ENCODE peak calls at places on chromosome 15, in nine cellular contexts. One of them, this sample, is unnamed.

GRCh38 chr15:39102431-39102830 is 478.4 kb upstream of the THBS1 start:
- DNase-seq in Calu3: no peak
- DNase-seq in mesothelial cell of epicardium: no peak
- DNase-seq in fibroblast of mammary gland: no peak
- DNase-seq in HCT116: no peak
- DNase-seq in A549: no peak
- DNase-seq in AG04449: no peak
- DNase-seq in left lung: no peak
- DNase-seq in GM20000: no peak
- DNase-seq in this sample: no peak

GRCh38 chr15:81006124-81006523 is 5.4 kb downstream of the TLNRD1 start:
- DNase-seq in HCT116: no peak
- DNase-seq in mesothelial cell of epicardium: no peak
- DNase-seq in AG04449: no peak
- DNase-seq in fibroblast of mammary gland: no peak
- DNase-seq in GM20000: no peak
- DNase-seq in left lung: no peak
- DNase-seq in A549: no peak
- DNase-seq in Calu3: no peak
- DNase-seq in this sample: no peak

GRCh38 chr15:39685999-39686613 is 96.5 kb downstream of the FSIP1 start:
- DNase-seq in A549: peak
- DNase-seq in Calu3: peak
- DNase-seq in AG04449: no peak
- DNase-seq in left lung: no peak
- DNase-seq in GM20000: peak
- DNase-seq in mesothelial cell of epicardium: no peak
- DNase-seq in HCT116: peak
- DNase-seq in fibroblast of mammary gland: peak
- DNase-seq in this sample: peak

GRCh38 chr15:40046721-40047412 is 7.9 kb upstream of the SRP14 start:
- DNase-seq in Calu3: no peak
- DNase-seq in A549: peak
- DNase-seq in left lung: no peak
- DNase-seq in HCT116: no peak
- DNase-seq in mesothelial cell of epicardium: no peak
- DNase-seq in AG04449: no peak
- DNase-seq in fibroblast of mammary gland: peak
- DNase-seq in GM20000: no peak
- DNase-seq in this sample: no peak

GRCh38 chr15:77653832-77654480 is 21.2 kb upstream of the LINGO1 start:
- DNase-seq in Calu3: no peak
- DNase-seq in HCT116: no peak
- DNase-seq in mesothelial cell of epicardium: no peak
- DNase-seq in left lung: no peak
- DNase-seq in A549: no peak
- DNase-seq in AG04449: no peak
- DNase-seq in fibroblast of mammary gland: no peak
- DNase-seq in GM20000: no peak
- DNase-seq in this sample: no peak

GRCh38 chr15:73688455-73688854 is 4.3 kb downstream of the CD276 start:
- DNase-seq in AG04449: no peak
- DNase-seq in HCT116: no peak
- DNase-seq in GM20000: no peak
- DNase-seq in A549: no peak
- DNase-seq in fibroblast of mammary gland: peak
- DNase-seq in Calu3: no peak
- DNase-seq in left lung: no peak
- DNase-seq in mesothelial cell of epicardium: no peak
- DNase-seq in this sample: no peak

GRCh38 chr15:75112848-75113492 is 88.7 kb upstream of the C15orf39 start:
- DNase-seq in GM20000: peak
- DNase-seq in left lung: no peak
- DNase-seq in mesothelial cell of epicardium: no peak
- DNase-seq in Calu3: no peak
- DNase-seq in AG04449: no peak
- DNase-seq in HCT116: no peak
- DNase-seq in fibroblast of mammary gland: no peak
- DNase-seq in A549: no peak
- DNase-seq in this sample: no peak

GRCh38 chr15:78570710-78571109 is 5.4 kb downstream of the CHRNA5 start:
- DNase-seq in left lung: no peak
- DNase-seq in GM20000: no peak
- DNase-seq in AG04449: no peak
- DNase-seq in fibroblast of mammary gland: no peak
- DNase-seq in Calu3: no peak
- DNase-seq in mesothelial cell of epicardium: no peak
- DNase-seq in A549: no peak
- DNase-seq in HCT116: no peak
- DNase-seq in this sample: no peak

GRCh38 chr15:44501768-44502366 is 35.1 kb upstream of the EIF3J start:
- DNase-seq in HCT116: peak
- DNase-seq in mesothelial cell of epicardium: no peak
- DNase-seq in AG04449: peak
- DNase-seq in Calu3: no peak
- DNase-seq in A549: peak
- DNase-seq in fibroblast of mammary gland: peak
- DNase-seq in GM20000: peak
- DNase-seq in left lung: no peak
- DNase-seq in this sample: peak

GRCh38 chr15:81182031-81182745 is 14.5 kb upstream of the IL16 start:
- DNase-seq in left lung: no peak
- DNase-seq in AG04449: no peak
- DNase-seq in A549: no peak
- DNase-seq in mesothelial cell of epicardium: no peak
- DNase-seq in GM20000: no peak
- DNase-seq in fibroblast of mammary gland: peak
- DNase-seq in HCT116: no peak
- DNase-seq in Calu3: no peak
- DNase-seq in this sample: no peak

GRCh38 chr15:66685638-66686150 is 16.3 kb upstream of the SMAD6 start:
- DNase-seq in mesothelial cell of epicardium: no peak
- DNase-seq in fibroblast of mammary gland: peak
- DNase-seq in AG04449: no peak
- DNase-seq in left lung: no peak
- DNase-seq in A549: no peak
- DNase-seq in GM20000: no peak
- DNase-seq in HCT116: no peak
- DNase-seq in Calu3: no peak
- DNase-seq in this sample: no peak

GRCh38 chr15:75170711-75171341 is 30.9 kb upstream of the C15orf39 start:
- DNase-seq in AG04449: no peak
- DNase-seq in A549: no peak
- DNase-seq in left lung: no peak
- DNase-seq in fibroblast of mammary gland: no peak
- DNase-seq in Calu3: peak
- DNase-seq in mesothelial cell of epicardium: no peak
- DNase-seq in HCT116: no peak
- DNase-seq in GM20000: no peak
- DNase-seq in this sample: no peak

DNA sequence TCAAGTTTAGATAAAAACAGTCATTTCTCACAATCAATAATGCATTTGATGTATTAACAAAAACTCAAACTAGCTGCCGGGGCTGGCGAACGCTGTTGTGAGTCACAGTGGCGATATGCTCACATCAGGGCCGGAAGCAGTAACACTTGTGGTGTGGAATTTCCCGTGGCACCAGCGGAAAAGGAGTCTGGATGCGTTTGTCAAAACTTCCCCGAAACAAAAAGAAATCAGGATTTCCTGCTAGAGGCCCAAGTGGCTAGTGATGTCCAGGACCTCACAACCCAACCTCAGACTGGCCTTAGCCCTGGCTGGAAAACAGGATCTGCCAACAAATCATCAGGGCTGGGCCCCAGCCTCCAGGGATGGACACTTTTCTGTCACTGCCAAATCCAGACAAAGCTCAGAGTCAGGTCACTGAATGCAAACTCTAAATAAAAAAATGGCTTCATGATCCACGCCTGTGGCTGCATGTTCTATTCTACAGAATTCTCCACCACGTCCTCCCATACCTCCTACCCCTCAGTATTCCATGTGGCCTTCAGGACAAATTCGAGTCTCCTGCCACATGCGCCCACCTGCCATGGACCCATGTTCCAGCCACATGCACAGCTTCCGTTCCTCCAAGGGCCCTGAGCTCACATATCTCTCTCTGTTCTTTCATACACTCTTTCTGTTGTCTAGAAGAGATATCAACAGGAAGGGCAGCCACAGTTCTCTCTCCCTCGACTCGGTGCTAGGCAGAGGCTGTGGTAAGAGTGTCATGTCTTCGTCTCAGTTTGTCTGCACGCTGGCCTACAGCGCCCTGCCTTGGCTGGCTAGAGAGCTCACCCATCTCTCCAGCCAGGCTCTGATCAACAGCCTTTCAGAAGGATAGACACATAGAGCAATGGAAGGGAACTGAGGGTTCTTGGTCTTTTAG is 35.4 kb downstream of the EHD4 start:
- DNase-seq in mesothelial cell of epicardium: no peak
- DNase-seq in GM20000: peak
- DNase-seq in AG04449: no peak
- DNase-seq in left lung: no peak
- DNase-seq in Calu3: no peak
- DNase-seq in fibroblast of mammary gland: no peak
- DNase-seq in A549: no peak
- DNase-seq in HCT116: no peak
- DNase-seq in this sample: no peak
- TF ChIP-seq CTCF in mesothelial cell of epicardium: no peak
- TF ChIP-seq CTCF in GM20000: peak
- TF ChIP-seq CTCF in AG04449: no peak
- TF ChIP-seq CTCF in left lung: no peak
- TF ChIP-seq CTCF in Calu3: no peak
- TF ChIP-seq CTCF in fibroblast of mammary gland: no peak
- TF ChIP-seq CTCF in A549: no peak
- TF ChIP-seq CTCF in HCT116: no peak
- TF ChIP-seq CTCF in this sample: no peak

GRCh38 chr15:52161406-52161966 is 29.7 kb downstream of the GNB5 start:
- DNase-seq in left lung: no peak
- DNase-seq in GM20000: no peak
- DNase-seq in A549: no peak
- DNase-seq in AG04449: no peak
- DNase-seq in Calu3: no peak
- DNase-seq in fibroblast of mammary gland: no peak
- DNase-seq in HCT116: no peak
- DNase-seq in mesothelial cell of epicardium: no peak
- DNase-seq in this sample: no peak

GRCh38 chr15:52162876-52163275 is 28.3 kb downstream of the GNB5 start:
- DNase-seq in AG04449: no peak
- DNase-seq in Calu3: no peak
- DNase-seq in A549: no peak
- DNase-seq in fibroblast of mammary gland: no peak
- DNase-seq in mesothelial cell of epicardium: no peak
- DNase-seq in left lung: no peak
- DNase-seq in GM20000: no peak
- DNase-seq in HCT116: no peak
- DNase-seq in this sample: no peak

GRCh38 chr15:52162260-52162659 is 28.9 kb downstream of the GNB5 start:
- DNase-seq in AG04449: peak
- DNase-seq in GM20000: no peak
- DNase-seq in left lung: no peak
- DNase-seq in fibroblast of mammary gland: no peak
- DNase-seq in HCT116: no peak
- DNase-seq in Calu3: no peak
- DNase-seq in mesothelial cell of epicardium: no peak
- DNase-seq in A549: no peak
- DNase-seq in this sample: no peak

GRCh38 chr15:52164631-52165265 is 26.4 kb downstream of the GNB5 start:
- DNase-seq in left lung: no peak
- DNase-seq in A549: no peak
- DNase-seq in HCT116: no peak
- DNase-seq in AG04449: no peak
- DNase-seq in Calu3: no peak
- DNase-seq in mesothelial cell of epicardium: no peak
- DNase-seq in GM20000: no peak
- DNase-seq in fibroblast of mammary gland: no peak
- DNase-seq in this sample: no peak

GRCh38 chr15:52163321-52164190 is 27.6 kb downstream of the GNB5 start:
- DNase-seq in fibroblast of mammary gland: no peak
- DNase-seq in mesothelial cell of epicardium: no peak
- DNase-seq in A549: no peak
- DNase-seq in HCT116: no peak
- DNase-seq in left lung: no peak
- DNase-seq in AG04449: no peak
- DNase-seq in Calu3: no peak
- DNase-seq in GM20000: no peak
- DNase-seq in this sample: no peak
- TF ChIP-seq CTCF in fibroblast of mammary gland: peak
- TF ChIP-seq CTCF in mesothelial cell of epicardium: peak
- TF ChIP-seq CTCF in A549: peak
- TF ChIP-seq CTCF in HCT116: peak
- TF ChIP-seq CTCF in left lung: no peak
- TF ChIP-seq CTCF in AG04449: no peak
- TF ChIP-seq CTCF in Calu3: no peak
- TF ChIP-seq CTCF in GM20000: peak
- TF ChIP-seq CTCF in this sample: peak

GRCh38 chr15:27059610-27060202 is 88.7 kb downstream of the GABRG3 start:
- DNase-seq in AG04449: no peak
- DNase-seq in mesothelial cell of epicardium: peak
- DNase-seq in GM20000: peak
- DNase-seq in left lung: no peak
- DNase-seq in HCT116: peak
- DNase-seq in Calu3: peak
- DNase-seq in A549: peak
- DNase-seq in fibroblast of mammary gland: peak
- DNase-seq in this sample: peak
- TF ChIP-seq CTCF in AG04449: peak
- TF ChIP-seq CTCF in mesothelial cell of epicardium: peak
- TF ChIP-seq CTCF in GM20000: no peak
- TF ChIP-seq CTCF in left lung: peak
- TF ChIP-seq CTCF in HCT116: no peak
- TF ChIP-seq CTCF in Calu3: no peak
- TF ChIP-seq CTCF in A549: peak
- TF ChIP-seq CTCF in fibroblast of mammary gland: peak
- TF ChIP-seq CTCF in this sample: peak

GRCh38 chr15:42721016-42721415 is 15.9 kb downstream of the CDAN1 start:
- DNase-seq in fibroblast of mammary gland: no peak
- DNase-seq in Calu3: no peak
- DNase-seq in AG04449: no peak
- DNase-seq in left lung: no peak
- DNase-seq in A549: no peak
- DNase-seq in HCT116: no peak
- DNase-seq in mesothelial cell of epicardium: no peak
- DNase-seq in GM20000: no peak
- DNase-seq in this sample: no peak

GRCh38 chr15:42724276-42724675 is 12.7 kb downstream of the CDAN1 start:
- DNase-seq in GM20000: no peak
- DNase-seq in HCT116: no peak
- DNase-seq in left lung: no peak
- DNase-seq in A549: no peak
- DNase-seq in mesothelial cell of epicardium: no peak
- DNase-seq in Calu3: no peak
- DNase-seq in fibroblast of mammary gland: no peak
- DNase-seq in AG04449: no peak
- DNase-seq in this sample: no peak

GRCh38 chr15:42720071-42720470 is 16.9 kb downstream of the CDAN1 start:
- DNase-seq in AG04449: no peak
- DNase-seq in Calu3: no peak
- DNase-seq in fibroblast of mammary gland: no peak
- DNase-seq in HCT116: no peak
- DNase-seq in left lung: no peak
- DNase-seq in mesothelial cell of epicardium: no peak
- DNase-seq in A549: no peak
- DNase-seq in GM20000: no peak
- DNase-seq in this sample: no peak

GRCh38 chr15:42725331-42725903 is 11.5 kb downstream of the CDAN1 start:
- DNase-seq in GM20000: no peak
- DNase-seq in mesothelial cell of epicardium: no peak
- DNase-seq in HCT116: no peak
- DNase-seq in Calu3: no peak
- DNase-seq in fibroblast of mammary gland: peak
- DNase-seq in A549: no peak
- DNase-seq in left lung: no peak
- DNase-seq in AG04449: no peak
- DNase-seq in this sample: no peak

GRCh38 chr15:42723068-42723467 is 13.9 kb downstream of the CDAN1 start:
- DNase-seq in AG04449: no peak
- DNase-seq in mesothelial cell of epicardium: no peak
- DNase-seq in left lung: no peak
- DNase-seq in HCT116: no peak
- DNase-seq in A549: no peak
- DNase-seq in fibroblast of mammary gland: peak
- DNase-seq in GM20000: no peak
- DNase-seq in Calu3: no peak
- DNase-seq in this sample: no peak
- TF ChIP-seq CTCF in AG04449: no peak
- TF ChIP-seq CTCF in mesothelial cell of epicardium: no peak
- TF ChIP-seq CTCF in left lung: no peak
- TF ChIP-seq CTCF in HCT116: no peak
- TF ChIP-seq CTCF in A549: no peak
- TF ChIP-seq CTCF in fibroblast of mammary gland: peak
- TF ChIP-seq CTCF in GM20000: no peak
- TF ChIP-seq CTCF in Calu3: no peak
- TF ChIP-seq CTCF in this sample: no peak